ENCODE peak calls at places on chromosome 9, in nine cellular contexts. R is heart right ventricle, V is HCT116, Z is body of pancreas, J is fibroblast of lung, K is tibial artery, T is RWPE2, U is A673, L is cardiac muscle cell. S is an unnamed sample. For H3K4me1, the result is how much of the 10 kb centered on the place peaks cover.

GRCh38 chr9:9100070-9100469 is 1300.5 kb upstream of the DMAC1 start:
- DNase-seq in R (no peak), V (no peak), Z (no peak), J (no peak), K (no peak), T (no peak), U (no peak), L (no peak), S (no peak)

GRCh38 chr9:132357764-132358163 is 3.0 kb upstream of the SETX start:
- DNase-seq in R (no peak), V (no peak), Z (no peak), J (no peak), K (no peak), T (no peak), U (no peak), L (no peak), S (no peak)

GRCh38 chr9:79644601-79645000 is 72.8 kb downstream of the TLE4 start:
- DNase-seq in R (no peak), V (no peak), Z (no peak), J (peak), K (no peak), T (no peak), U (no peak), L (no peak), S (no peak)

GRCh38 chr9:129568560-129569505 is 52.1 kb downstream of the C9orf50 start:
- DNase-seq in R (peak), V (no peak), Z (peak), J (peak), K (peak), T (no peak), U (peak), L (peak), S (peak)

GRCh38 chr9:107269681-107270080 is 13.4 kb upstream of the RAD23B start:
- DNase-seq in R (no peak), V (no peak), Z (no peak), J (no peak), K (no peak), T (no peak), U (no peak), L (no peak), S (no peak)

GRCh38 chr9:27634879-27635278 is 61.6 kb upstream of the C9orf72 start:
- DNase-seq in R (no peak), V (no peak), Z (no peak), J (no peak), K (no peak), T (no peak), U (no peak), L (no peak), S (no peak)

GRCh38 chr9:131739192-131739961 is 499 bp downstream of the RAPGEF1 start:
- DNase-seq in R (peak), V (no peak), Z (peak), J (peak), K (peak), T (no peak), U (peak), L (peak), S (peak)

GRCh38 chr9:99387416-99387815 is 165.3 kb downstream of the SEC61B start:
- DNase-seq in R (no peak), V (no peak), Z (no peak), J (peak), K (no peak), T (no peak), U (no peak), L (no peak), S (no peak)

GRCh38 chr9:95780751-95781150 is 94.7 kb upstream of the ERCC6L2 start:
- DNase-seq in R (no peak), V (no peak), Z (no peak), J (no peak), K (no peak), T (no peak), U (no peak), L (no peak), S (no peak)

GRCh38 chr9:116280529-116280928 is 126.9 kb downstream of the PAPPA start:
- DNase-seq in R (no peak), V (no peak), Z (no peak), J (peak), K (no peak), T (no peak), U (no peak), L (no peak), S (no peak)

GRCh38 chr9:111852291-111852690 is 44.3 kb upstream of the UGCG start:
- DNase-seq in R (no peak), V (no peak), Z (no peak), J (no peak), K (no peak), T (no peak), U (no peak), L (no peak), S (no peak)

GRCh38 chr9:93028448-93029006 is 30.0 kb upstream of the SUSD3 start:
- DNase-seq in R (no peak), V (no peak), Z (no peak), J (no peak), K (no peak), T (no peak), U (peak), L (no peak), S (no peak)

GRCh38 chr9:39588056-39588814 is 232.8 kb downstream of the SPATA31A1 start:
- DNase-seq in R (no peak), V (no peak), Z (no peak), J (no peak), K (no peak), T (no peak), U (no peak), L (no peak), S (no peak)

GRCh38 chr9:98702340-98702739 is 6.4 kb downstream of the GABBR2 start:
- DNase-seq in R (no peak), V (no peak), Z (no peak), J (no peak), K (no peak), T (no peak), U (no peak), L (no peak), S (no peak)

GRCh38 chr9:134497283-134497860 is 144.2 kb upstream of the COL5A1 start:
- DNase-seq in R (no peak), V (no peak), Z (no peak), J (peak), K (peak), T (no peak), U (no peak), L (no peak), S (no peak)

GRCh38 chr9:36788534-36788933 is 215.8 kb downstream of the MELK start:
- DNase-seq in R (no peak), V (peak), Z (no peak), J (no peak), K (no peak), T (no peak), U (no peak), L (peak), S (no peak)

DNA sequence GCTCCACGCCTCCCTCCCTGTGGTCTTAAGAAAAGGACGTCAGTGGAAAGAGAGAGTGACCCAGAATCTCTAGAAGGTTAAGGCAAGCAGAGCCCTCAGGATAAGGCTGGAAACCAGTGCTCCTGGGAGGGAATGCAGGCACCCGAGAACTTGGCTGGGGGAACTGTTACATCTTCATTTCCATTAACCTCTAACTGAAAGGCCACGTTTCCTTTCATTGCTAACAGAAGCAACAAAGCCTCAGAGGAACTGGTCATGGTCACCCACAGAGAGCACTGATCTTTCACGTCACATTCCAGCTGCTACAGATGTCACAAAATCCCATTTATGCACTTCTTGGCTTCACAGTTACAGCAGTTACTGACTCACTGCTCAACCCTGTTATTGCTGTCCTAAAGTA is 26.1 kb upstream of the AKNA start:
- DNase-seq in R (no peak), V (no peak), Z (no peak), J (peak), K (no peak), T (no peak), U (no peak), L (no peak), S (no peak)
- H3K27ac ChIP-seq in R (no peak), V (no peak), Z (no peak), J (no peak), K (peak), T (no peak), U (no peak), L (no peak), S (no peak)

GRCh38 chr9:138022121-138022741 is 144.6 kb downstream of the CACNA1B start:
- DNase-seq in R (no peak), V (peak), Z (peak), J (no peak), K (no peak), T (peak), U (peak), L (peak), S (no peak)
- TF ChIP-seq CTCF in R (peak), V (peak), Z (peak), J (no peak), K (no peak), T (peak), U (peak), L (peak), S (peak)

DNA sequence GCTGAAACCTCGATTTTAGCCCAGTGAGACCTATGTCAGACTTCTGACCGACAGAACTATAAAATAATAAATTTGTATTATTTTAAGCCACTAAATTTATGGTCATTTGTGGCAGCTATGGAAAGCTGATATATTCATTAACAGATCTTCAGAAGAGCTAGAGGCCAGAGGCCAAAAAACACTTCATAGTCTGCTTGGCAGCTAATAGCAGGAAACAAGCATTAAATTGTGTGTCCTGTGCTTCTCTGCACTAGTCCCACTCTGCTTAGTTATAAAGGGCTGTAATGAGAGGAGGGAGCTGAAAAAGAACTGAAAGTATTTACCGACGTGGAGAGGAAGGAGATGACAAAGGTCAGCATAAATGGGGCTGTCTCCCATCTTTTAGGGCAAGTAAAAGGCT is 139.2 kb upstream of the GAS1 start:
- DNase-seq in R (no peak), V (no peak), Z (no peak), J (no peak), K (no peak), T (no peak), U (no peak), L (no peak), S (no peak)
- H3K4me1 ChIP-seq in R (under half), V (under half), Z (under half), J (under half), K (under half), T (under half), U (under half), L (under half), S (under half)

GRCh38 chr9:97561501-97561900 is 60.0 kb downstream of the TMOD1 start:
- DNase-seq in R (no peak), V (no peak), Z (no peak), J (no peak), K (no peak), T (no peak), U (no peak), L (no peak), S (no peak)
- H3K27ac ChIP-seq in R (no peak), V (no peak), Z (no peak), J (no peak), K (peak), T (no peak), U (no peak), L (no peak), S (peak)

GRCh38 chr9:82526629-82527028 is 536.3 kb downstream of the RASEF start:
- DNase-seq in R (no peak), V (no peak), Z (no peak), J (no peak), K (no peak), T (no peak), U (no peak), L (no peak), S (no peak)

GRCh38 chr9:82524407-82524806 is 535.8 kb downstream of the SPATA31D1 start:
- DNase-seq in R (no peak), V (no peak), Z (no peak), J (no peak), K (no peak), T (no peak), U (no peak), L (no peak), S (no peak)
- TF ChIP-seq CTCF in R (no peak), V (no peak), Z (no peak), J (no peak), K (no peak), T (no peak), U (no peak), L (no peak), S (no peak)

GRCh38 chr9:127167560-127168326 is 45.3 kb upstream of the ANGPTL2 start:
- DNase-seq in R (no peak), V (no peak), Z (no peak), J (no peak), K (peak), T (no peak), U (no peak), L (no peak), S (no peak)
- H3K4me1 ChIP-seq in R (under half), V (under half), Z (under half), J (under half), K (under half), T (under half), U (under half), L (under half), S (under half)

GRCh38 chr9:6105738-6106137 is 90.3 kb upstream of the RANBP6 start:
- DNase-seq in R (no peak), V (no peak), Z (no peak), J (no peak), K (no peak), T (no peak), U (no peak), L (no peak), S (no peak)

GRCh38 chr9:6109986-6110385 is 94.6 kb upstream of the RANBP6 start:
- DNase-seq in R (no peak), V (no peak), Z (no peak), J (no peak), K (no peak), T (no peak), U (no peak), L (no peak), S (no peak)

GRCh38 chr9:6109571-6109970 is 94.1 kb upstream of the RANBP6 start:
- DNase-seq in R (no peak), V (no peak), Z (no peak), J (no peak), K (no peak), T (no peak), U (no peak), L (no peak), S (no peak)

DNA sequence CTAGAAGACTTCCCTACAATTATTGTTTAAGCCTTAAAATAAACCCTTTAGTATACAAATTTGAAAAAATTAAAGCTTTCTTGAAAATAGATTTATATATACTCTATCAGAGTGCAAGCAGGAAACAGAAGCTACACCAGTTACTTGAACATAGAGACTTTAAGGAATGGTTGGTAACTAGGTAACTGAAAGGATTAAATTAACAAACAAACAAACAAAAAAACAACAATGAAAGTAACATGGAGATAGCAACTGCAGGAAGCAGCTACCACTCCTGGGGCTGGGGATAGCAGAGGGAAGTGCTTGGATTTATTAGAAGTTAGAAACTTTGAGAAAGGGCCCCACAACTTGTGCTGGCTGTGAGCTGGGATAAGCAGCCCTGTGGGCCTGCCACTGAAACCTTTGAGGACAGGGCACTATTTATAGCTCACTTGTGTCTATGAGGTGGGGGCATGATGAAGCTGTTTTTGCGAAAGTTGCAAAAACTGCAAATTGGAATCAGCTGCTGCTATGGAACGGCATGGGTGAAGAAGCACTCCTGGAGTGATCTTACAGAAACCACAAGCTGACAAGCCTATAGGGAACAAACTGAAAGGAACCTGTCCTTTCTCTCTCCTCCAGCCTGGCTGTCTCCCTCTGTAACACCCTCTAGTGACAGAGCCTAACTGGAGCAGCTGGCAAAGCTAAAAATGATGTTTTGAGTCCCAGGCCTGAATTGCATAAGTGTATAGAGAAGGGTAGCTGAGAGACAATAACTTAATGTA is 91.3 kb upstream of the RANBP6 start:
- DNase-seq in R (no peak), V (peak), Z (peak), J (peak), K (no peak), T (no peak), U (peak), L (peak), S (no peak)
- H3K27ac ChIP-seq in R (peak), V (peak), Z (no peak), J (no peak), K (peak), T (peak), U (no peak), L (peak), S (peak)

DNA sequence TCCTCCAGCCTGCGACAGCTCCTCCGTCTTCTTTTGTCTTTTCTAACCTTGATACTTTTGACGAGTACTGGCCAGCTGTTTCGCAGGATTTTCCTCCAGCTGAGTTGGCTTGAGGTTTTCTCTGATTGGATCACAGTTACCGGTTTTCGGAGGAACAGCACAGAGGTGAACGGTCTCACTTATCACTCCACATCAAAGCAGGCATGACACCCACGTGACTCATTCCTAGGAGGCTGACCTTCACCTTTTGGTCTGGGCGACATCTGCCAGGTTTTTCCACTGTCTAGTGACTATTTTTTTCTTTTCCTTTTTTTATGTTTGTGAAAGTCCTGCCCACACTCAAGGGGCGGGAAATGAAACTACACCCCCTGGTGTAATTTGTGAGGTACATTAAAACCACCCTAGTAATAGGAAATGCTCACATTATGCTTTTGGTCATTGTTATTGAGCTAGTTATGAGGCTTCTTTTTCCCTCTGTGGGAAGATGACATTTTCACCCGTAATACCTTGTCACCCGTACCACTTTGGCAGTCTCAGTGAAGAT is 319.2 kb downstream of the GADD45G start:
- DNase-seq in R (no peak), V (no peak), Z (peak), J (peak), K (no peak), T (no peak), U (no peak), L (no peak), S (no peak)
- TF ChIP-seq CTCF in R (no peak), V (no peak), Z (peak), J (peak), K (no peak), T (no peak), U (no peak), L (no peak), S (peak)

GRCh38 chr9:19117039-19117716 is 10.1 kb downstream of the PLIN2 start:
- DNase-seq in R (no peak), V (no peak), Z (no peak), J (no peak), K (no peak), T (no peak), U (no peak), L (no peak), S (no peak)
- H3K4me1 ChIP-seq in R (under half), V (under half), Z (under half), J (under half), K (under half), T (under half), U (under half), L (under half), S (half or more)